ENCODE peak calls at places on chromosomes 6 and 20, in eight cellular contexts. One of them, this sample, is unnamed.
A peak's percentile ranks its signal among the peaks of the same experiment; 100 is the strongest.

GRCh38 chr20:13296070-13296469 is 75.0 kb downstream of the ISM1 start:
- DNase-seq in sigmoid colon: no peak
- DNase-seq in PC-3: no peak
- DNase-seq in dorsolateral prefrontal cortex: no peak
- DNase-seq in astrocyte of the spinal cord: no peak
- DNase-seq in lower leg skin: no peak
- DNase-seq in A549: no peak
- DNase-seq in IMR-90: no peak
- DNase-seq in this sample: no peak

GRCh38 chr20:46406986-46407670 is 713 bp upstream of the ELMO2 start:
- DNase-seq in PC-3: peak; percentile 66
- DNase-seq in astrocyte of the spinal cord: peak; percentile 7
- DNase-seq in lower leg skin: peak; percentile 96
- DNase-seq in A549: no peak
- DNase-seq in IMR-90: peak; percentile 15
- DNase-seq in sigmoid colon: peak; percentile 87
- DNase-seq in dorsolateral prefrontal cortex: peak; percentile 69
- DNase-seq in this sample: no peak

GRCh38 chr6:131387706-131388455 is 185.1 kb upstream of the ARG1 start:
- DNase-seq in PC-3: no peak
- DNase-seq in sigmoid colon: no peak
- DNase-seq in astrocyte of the spinal cord: no peak
- DNase-seq in dorsolateral prefrontal cortex: no peak
- DNase-seq in lower leg skin: no peak
- DNase-seq in A549: no peak
- DNase-seq in IMR-90: no peak
- DNase-seq in this sample: no peak

GRCh38 chr20:64077876-64078551 is 1.3 kb downstream of the RGS19 start:
- DNase-seq in astrocyte of the spinal cord: no peak
- DNase-seq in sigmoid colon: no peak
- DNase-seq in IMR-90: no peak
- DNase-seq in A549: no peak
- DNase-seq in lower leg skin: no peak
- DNase-seq in PC-3: no peak
- DNase-seq in dorsolateral prefrontal cortex: no peak
- DNase-seq in this sample: no peak

GRCh38 chr6:29426654-29427053 is 11.9 kb downstream of the OR12D1 start:
- DNase-seq in dorsolateral prefrontal cortex: no peak
- DNase-seq in A549: no peak
- DNase-seq in PC-3: peak; percentile 13
- DNase-seq in sigmoid colon: no peak
- DNase-seq in lower leg skin: no peak
- DNase-seq in astrocyte of the spinal cord: no peak
- DNase-seq in IMR-90: no peak
- DNase-seq in this sample: no peak

GRCh38 chr6:134774244-134774643 is 175.7 kb downstream of the ALDH8A1 start:
- DNase-seq in lower leg skin: no peak
- DNase-seq in dorsolateral prefrontal cortex: no peak
- DNase-seq in astrocyte of the spinal cord: peak; percentile 62
- DNase-seq in PC-3: peak; percentile 13
- DNase-seq in sigmoid colon: no peak
- DNase-seq in A549: no peak
- DNase-seq in IMR-90: peak; percentile 93
- DNase-seq in this sample: peak; percentile 67

GRCh38 chr6:26311385-26312095 is 53.5 kb upstream of the BTN3A2 start:
- DNase-seq in dorsolateral prefrontal cortex: no peak
- DNase-seq in sigmoid colon: no peak
- DNase-seq in A549: no peak
- DNase-seq in lower leg skin: no peak
- DNase-seq in IMR-90: peak; percentile 73
- DNase-seq in astrocyte of the spinal cord: peak; percentile 79
- DNase-seq in PC-3: peak; percentile 92
- DNase-seq in this sample: peak; percentile 81

GRCh38 chr20:60804240-60804917 is 447.7 kb upstream of the CDH4 start:
- DNase-seq in A549: no peak
- DNase-seq in PC-3: no peak
- DNase-seq in dorsolateral prefrontal cortex: no peak
- DNase-seq in lower leg skin: no peak
- DNase-seq in IMR-90: no peak
- DNase-seq in astrocyte of the spinal cord: no peak
- DNase-seq in sigmoid colon: no peak
- DNase-seq in this sample: no peak

GRCh38 chr6:147834377-147834776 is 325.9 kb downstream of the SAMD5 start:
- DNase-seq in IMR-90: no peak
- DNase-seq in sigmoid colon: no peak
- DNase-seq in A549: no peak
- DNase-seq in lower leg skin: no peak
- DNase-seq in PC-3: no peak
- DNase-seq in dorsolateral prefrontal cortex: no peak
- DNase-seq in astrocyte of the spinal cord: no peak
- DNase-seq in this sample: no peak

GRCh38 chr20:6519556-6519955 is 247.9 kb upstream of the BMP2 start:
- DNase-seq in lower leg skin: no peak
- DNase-seq in sigmoid colon: no peak
- DNase-seq in A549: no peak
- DNase-seq in IMR-90: peak; percentile 91
- DNase-seq in PC-3: peak; percentile 90
- DNase-seq in astrocyte of the spinal cord: peak; percentile 92
- DNase-seq in dorsolateral prefrontal cortex: no peak
- DNase-seq in this sample: peak; percentile 84

GRCh38 chr6:76861403-76861802 is 601.9 kb downstream of the HTR1B start:
- DNase-seq in A549: no peak
- DNase-seq in PC-3: peak; percentile 27
- DNase-seq in dorsolateral prefrontal cortex: no peak
- DNase-seq in IMR-90: no peak
- DNase-seq in sigmoid colon: no peak
- DNase-seq in lower leg skin: no peak
- DNase-seq in astrocyte of the spinal cord: no peak
- DNase-seq in this sample: peak; percentile 28

GRCh38 chr6:163336961-163337360 is 77.6 kb upstream of the QKI start:
- DNase-seq in A549: no peak
- DNase-seq in dorsolateral prefrontal cortex: no peak
- DNase-seq in sigmoid colon: no peak
- DNase-seq in PC-3: no peak
- DNase-seq in lower leg skin: no peak
- DNase-seq in astrocyte of the spinal cord: no peak
- DNase-seq in IMR-90: no peak
- DNase-seq in this sample: no peak

GRCh38 chr20:24653306-24653705 is 183.9 kb downstream of the SYNDIG1 start:
- DNase-seq in PC-3: peak; percentile 41
- DNase-seq in lower leg skin: no peak
- DNase-seq in dorsolateral prefrontal cortex: no peak
- DNase-seq in IMR-90: peak; percentile 27
- DNase-seq in astrocyte of the spinal cord: peak; percentile 37
- DNase-seq in sigmoid colon: peak; percentile 17
- DNase-seq in A549: peak; percentile 85
- DNase-seq in this sample: no peak

GRCh38 chr6:107421696-107422256 is 37.6 kb downstream of the PDSS2 start:
- DNase-seq in sigmoid colon: no peak
- DNase-seq in PC-3: no peak
- DNase-seq in lower leg skin: no peak
- DNase-seq in dorsolateral prefrontal cortex: no peak
- DNase-seq in IMR-90: no peak
- DNase-seq in astrocyte of the spinal cord: no peak
- DNase-seq in A549: no peak
- DNase-seq in this sample: no peak

GRCh38 chr6:107419747-107420146 is 39.6 kb downstream of the PDSS2 start:
- DNase-seq in lower leg skin: no peak
- DNase-seq in IMR-90: no peak
- DNase-seq in PC-3: no peak
- DNase-seq in astrocyte of the spinal cord: peak; percentile 20
- DNase-seq in dorsolateral prefrontal cortex: no peak
- DNase-seq in A549: no peak
- DNase-seq in sigmoid colon: no peak
- DNase-seq in this sample: peak; percentile 26

GRCh38 chr6:107414246-107414645 is 45.1 kb downstream of the PDSS2 start:
- DNase-seq in PC-3: no peak
- DNase-seq in sigmoid colon: no peak
- DNase-seq in astrocyte of the spinal cord: no peak
- DNase-seq in lower leg skin: no peak
- DNase-seq in A549: no peak
- DNase-seq in IMR-90: no peak
- DNase-seq in dorsolateral prefrontal cortex: no peak
- DNase-seq in this sample: peak; percentile 2

GRCh38 chr6:107416179-107416578 is 43.2 kb downstream of the PDSS2 start:
- DNase-seq in IMR-90: no peak
- DNase-seq in lower leg skin: no peak
- DNase-seq in dorsolateral prefrontal cortex: no peak
- DNase-seq in A549: no peak
- DNase-seq in astrocyte of the spinal cord: no peak
- DNase-seq in PC-3: no peak
- DNase-seq in sigmoid colon: no peak
- DNase-seq in this sample: no peak

DNA sequence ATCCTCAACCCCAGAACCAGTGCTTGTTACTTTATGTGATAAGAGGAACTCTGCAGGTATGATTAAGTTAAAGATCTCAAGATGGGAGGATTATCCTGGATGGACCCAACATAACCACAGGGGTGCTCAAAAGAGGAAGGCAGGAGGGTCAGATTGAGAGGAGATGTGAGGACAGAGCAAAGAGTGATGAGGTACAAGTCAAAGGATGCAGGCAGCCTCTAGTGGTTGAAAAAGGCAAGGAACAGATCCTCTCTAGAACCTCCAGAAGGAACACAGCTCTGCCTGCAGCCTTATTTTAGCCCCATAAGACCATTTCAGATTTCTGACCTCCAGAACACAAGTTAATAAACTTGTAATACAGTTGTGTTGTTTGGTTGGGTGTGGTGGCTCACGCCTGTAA is 41.2 kb downstream of the PDSS2 start:
- DNase-seq in dorsolateral prefrontal cortex: no peak
- DNase-seq in lower leg skin: no peak
- DNase-seq in IMR-90: peak; percentile 10
- DNase-seq in PC-3: peak; percentile 7
- DNase-seq in A549: peak; percentile 3
- DNase-seq in astrocyte of the spinal cord: no peak
- DNase-seq in sigmoid colon: no peak
- DNase-seq in this sample: peak; percentile 61
- TF ChIP-seq CTCF in dorsolateral prefrontal cortex: no peak
- TF ChIP-seq CTCF in lower leg skin: no peak
- TF ChIP-seq CTCF in IMR-90: peak; percentile 20
- TF ChIP-seq CTCF in PC-3: peak; percentile 53
- TF ChIP-seq CTCF in A549: no peak
- TF ChIP-seq CTCF in astrocyte of the spinal cord: peak; percentile 49
- TF ChIP-seq CTCF in sigmoid colon: no peak
- TF ChIP-seq CTCF in this sample: peak; percentile 79

GRCh38 chr6:45421700-45422540 is 44.2 kb upstream of the SUPT3H start:
- DNase-seq in astrocyte of the spinal cord: peak; percentile 84
- DNase-seq in dorsolateral prefrontal cortex: peak; percentile 49
- DNase-seq in A549: peak; percentile 11
- DNase-seq in sigmoid colon: peak; percentile 78
- DNase-seq in PC-3: peak; percentile 72
- DNase-seq in IMR-90: peak; percentile 67
- DNase-seq in lower leg skin: peak; percentile 89
- DNase-seq in this sample: peak; percentile 73

GRCh38 chr6:45420083-45420908 is 42.6 kb upstream of the SUPT3H start:
- DNase-seq in sigmoid colon: peak; percentile 62
- DNase-seq in IMR-90: peak; percentile 64
- DNase-seq in dorsolateral prefrontal cortex: no peak
- DNase-seq in lower leg skin: peak; percentile 84
- DNase-seq in A549: no peak
- DNase-seq in astrocyte of the spinal cord: peak; percentile 84
- DNase-seq in PC-3: peak; percentile 58
- DNase-seq in this sample: peak; percentile 77

GRCh38 chr6:45417461-45417860 is 39.7 kb upstream of the SUPT3H start:
- DNase-seq in dorsolateral prefrontal cortex: no peak
- DNase-seq in astrocyte of the spinal cord: no peak
- DNase-seq in sigmoid colon: no peak
- DNase-seq in A549: no peak
- DNase-seq in lower leg skin: no peak
- DNase-seq in IMR-90: no peak
- DNase-seq in PC-3: no peak
- DNase-seq in this sample: no peak

GRCh38 chr6:45420909-45421699 is 43.4 kb upstream of the SUPT3H start:
- DNase-seq in A549: peak; percentile 13
- DNase-seq in astrocyte of the spinal cord: peak; percentile 53
- DNase-seq in dorsolateral prefrontal cortex: no peak
- DNase-seq in lower leg skin: no peak
- DNase-seq in sigmoid colon: no peak
- DNase-seq in IMR-90: no peak
- DNase-seq in PC-3: no peak
- DNase-seq in this sample: peak; percentile 43

GRCh38 chr6:45419574-45420082 is 41.9 kb upstream of the SUPT3H start:
- DNase-seq in IMR-90: no peak
- DNase-seq in dorsolateral prefrontal cortex: no peak
- DNase-seq in lower leg skin: peak; percentile 87
- DNase-seq in astrocyte of the spinal cord: peak; percentile 63
- DNase-seq in PC-3: peak; percentile 85
- DNase-seq in sigmoid colon: peak; percentile 79
- DNase-seq in A549: peak; percentile 9
- DNase-seq in this sample: peak; percentile 63
- H3K4me3 ChIP-seq in IMR-90: peak overlapping the region; percentile 35
- H3K4me3 ChIP-seq in dorsolateral prefrontal cortex: peak overlapping the region; percentile 72
- H3K4me3 ChIP-seq in lower leg skin: no peak overlapping the region
- H3K4me3 ChIP-seq in astrocyte of the spinal cord: peak overlapping the region; percentile 79
- H3K4me3 ChIP-seq in PC-3: peak overlapping the region; percentile 93
- H3K4me3 ChIP-seq in sigmoid colon: peak overlapping the region; percentile 12
- H3K4me3 ChIP-seq in A549: peak overlapping the region; percentile 33
- H3K4me3 ChIP-seq in this sample: peak overlapping the region; percentile 95

DNA sequence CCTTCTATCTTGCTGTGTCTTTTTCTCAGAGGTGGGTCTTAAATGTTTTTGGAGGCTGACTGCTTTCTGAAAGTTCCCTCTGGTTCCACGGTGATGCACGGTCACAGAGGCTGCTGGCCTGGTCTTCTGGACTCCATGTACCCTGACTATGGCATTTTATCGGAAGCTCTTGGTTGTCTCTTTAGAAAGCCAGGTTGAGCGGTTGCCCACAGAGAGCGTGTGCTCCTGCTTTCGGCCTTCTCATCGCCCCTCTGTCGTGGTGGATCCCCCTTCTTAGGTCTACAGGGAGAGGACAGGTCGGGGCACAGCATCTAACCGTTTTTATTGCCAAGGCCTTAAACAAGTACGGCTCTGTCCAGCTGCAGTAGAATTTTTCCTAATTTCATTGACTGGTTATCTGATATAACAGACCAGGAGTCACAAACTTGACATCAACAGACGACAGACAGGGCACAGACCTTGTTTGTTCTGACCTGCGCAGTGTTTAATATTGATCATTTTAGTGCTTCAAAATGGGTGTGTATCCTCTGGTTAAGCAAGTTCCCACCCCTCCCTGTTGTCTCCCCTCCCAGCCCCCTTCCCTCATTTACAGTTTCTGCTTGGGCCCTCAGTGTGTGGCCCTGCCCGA is 24.6 kb downstream of the SYTL3 start:
- DNase-seq in PC-3: no peak
- DNase-seq in astrocyte of the spinal cord: no peak
- DNase-seq in sigmoid colon: no peak
- DNase-seq in dorsolateral prefrontal cortex: no peak
- DNase-seq in lower leg skin: peak; percentile 50
- DNase-seq in A549: no peak
- DNase-seq in IMR-90: no peak
- DNase-seq in this sample: no peak
- TF ChIP-seq CTCF in PC-3: no peak
- TF ChIP-seq CTCF in astrocyte of the spinal cord: no peak
- TF ChIP-seq CTCF in sigmoid colon: no peak
- TF ChIP-seq CTCF in dorsolateral prefrontal cortex: no peak
- TF ChIP-seq CTCF in lower leg skin: no peak
- TF ChIP-seq CTCF in A549: no peak
- TF ChIP-seq CTCF in IMR-90: no peak
- TF ChIP-seq CTCF in this sample: no peak

GRCh38 chr6:6392214-6393068 is 72.0 kb upstream of the F13A1 start:
- DNase-seq in sigmoid colon: no peak
- DNase-seq in A549: no peak
- DNase-seq in dorsolateral prefrontal cortex: no peak
- DNase-seq in IMR-90: no peak
- DNase-seq in lower leg skin: no peak
- DNase-seq in PC-3: no peak
- DNase-seq in astrocyte of the spinal cord: no peak
- DNase-seq in this sample: no peak
- H3K4me3 ChIP-seq in sigmoid colon: no peak overlapping the region
- H3K4me3 ChIP-seq in A549: no peak overlapping the region
- H3K4me3 ChIP-seq in dorsolateral prefrontal cortex: no peak overlapping the region
- H3K4me3 ChIP-seq in IMR-90: no peak overlapping the region
- H3K4me3 ChIP-seq in lower leg skin: no peak overlapping the region
- H3K4me3 ChIP-seq in PC-3: no peak overlapping the region
- H3K4me3 ChIP-seq in astrocyte of the spinal cord: no peak overlapping the region
- H3K4me3 ChIP-seq in this sample: no peak overlapping the region

This sample was measured in choroid plexus epithelial cell.